ENCODE peak calls at places on chromosomes 2 and 18, in eight cellular contexts. N is CD4-positive, CD25-positive, alpha-beta regulatory T cell; Q is endodermal cell; D is CD8-positive, alpha-beta memory T cell; W is heart right ventricle; H is aorta; X is PC-9; U is mammary epithelial cell. I is an unnamed sample.

GRCh38 chr2:61151434-61151833 is 10.6 kb upstream of the C2orf74 start:
- DNase-seq in X (no peak), W (no peak), Q (no peak), H (no peak), U (peak; percentile 26), N (no peak), D (no peak), I (no peak)

GRCh38 chr2:231177156-231178007 is 21.0 kb upstream of the ARMC9 start:
- DNase-seq in Q (no peak), W (no peak), U (no peak), X (no peak), N (no peak), H (no peak), D (no peak), I (no peak)

GRCh38 chr18:61551586-61551985 is 218.4 kb downstream of the CDH20 start:
- DNase-seq in U (peak; percentile 68), X (peak; percentile 15), W (peak; percentile 77), Q (peak; percentile 76), N (peak; percentile 19), H (no peak), D (no peak), I (peak; percentile 75)

GRCh38 chr2:204604061-204604460 is 58.8 kb downstream of the PARD3B start:
- DNase-seq in Q (no peak), N (no peak), X (no peak), U (no peak), W (no peak), H (no peak), D (no peak), I (no peak)

GRCh38 chr2:3189076-3189591 is 188.5 kb downstream of the EIPR1 start:
- DNase-seq in H (peak; percentile 36), N (no peak), X (no peak), U (peak; percentile 21), D (no peak), W (no peak), Q (no peak), I (no peak)

GRCh38 chr2:36371963-36372391 is 16.4 kb downstream of the CRIM1 start:
- DNase-seq in H (no peak), N (no peak), X (peak; percentile 18), U (peak; percentile 60), D (no peak), Q (no peak), W (no peak), I (no peak)

GRCh38 chr2:132542953-132543569 is 126.5 kb downstream of the GPR39 start:
- DNase-seq in H (no peak), X (no peak), N (no peak), U (peak; percentile 53), W (no peak), D (no peak), Q (peak; percentile 55), I (no peak)

GRCh38 chr2:173657996-173658717 is 303.5 kb downstream of the CDCA7 start:
- DNase-seq in H (peak; percentile 49), U (peak; percentile 90), D (no peak), X (peak; percentile 39), N (no peak), Q (no peak), W (no peak), I (no peak)

GRCh38 chr18:48841381-48842258 is 109.1 kb downstream of the SMAD7 start:
- DNase-seq in H (peak; percentile 89), D (no peak), N (no peak), U (no peak), W (peak; percentile 41), Q (no peak), X (peak; percentile 39), I (no peak)

GRCh38 chr2:25332571-25332970 is 9.2 kb downstream of the DNMT3A start:
- DNase-seq in W (peak; percentile 50), U (no peak), X (no peak), D (no peak), H (no peak), Q (no peak), N (no peak), I (no peak)

GRCh38 chr2:102091908-102092307 is 50.6 kb upstream of the IL1R1 start:
- DNase-seq in W (no peak), Q (no peak), H (no peak), N (no peak), U (no peak), X (no peak), D (no peak), I (no peak)

GRCh38 chr2:168697668-168698121 is 104.7 kb upstream of the NOSTRIN start:
- DNase-seq in W (no peak), N (no peak), Q (peak; percentile 57), U (peak; percentile 76), X (no peak), H (no peak), D (no peak), I (no peak)

GRCh38 chr2:236061497-236061896 is 106.7 kb downstream of the GBX2 start:
- DNase-seq in W (no peak), H (no peak), D (no peak), U (no peak), Q (no peak), N (no peak), X (no peak), I (no peak)

GRCh38 chr2:64650722-64651338 is 2.9 kb downstream of the SERTAD2 start:
- DNase-seq in N (no peak), Q (no peak), W (no peak), H (no peak), U (no peak), D (no peak), X (no peak), I (no peak)

GRCh38 chr2:149931486-149931885 is 343.9 kb upstream of the MMADHC start:
- DNase-seq in W (no peak), X (no peak), U (no peak), H (no peak), Q (peak; percentile 63), D (no peak), N (no peak), I (no peak)

GRCh38 chr2:189199797-189200196 is 20.2 kb upstream of the COL5A2 start:
- DNase-seq in Q (no peak), H (no peak), W (no peak), N (no peak), D (no peak), U (no peak), X (no peak), I (no peak)

GRCh38 chr2:12950957-12951656 is 234.4 kb downstream of the TRIB2 start:
- DNase-seq in U (no peak), Q (no peak), W (no peak), X (no peak), H (no peak), N (no peak), D (no peak), I (no peak)

GRCh38 chr2:177108890-177109289 is 103.7 kb upstream of the HNRNPA3 start:
- DNase-seq in W (no peak), Q (no peak), X (no peak), N (no peak), H (no peak), U (no peak), D (no peak), I (no peak)

GRCh38 chr2:86078801-86079545 is 26.7 kb downstream of the POLR1A start:
- DNase-seq in W (peak; percentile 50), N (peak; percentile 40), D (peak; percentile 22), Q (no peak), U (peak; percentile 16), H (no peak), X (peak; percentile 31), I (no peak)

GRCh38 chr2:169761970-169762292 is 28.3 kb downstream of the KLHL23 start:
- DNase-seq in D (no peak), W (no peak), X (no peak), N (no peak), Q (no peak), H (no peak), U (peak; percentile 35), I (no peak)

GRCh38 chr2:50773533-50773932 is 258.4 kb downstream of the NRXN1 start:
- DNase-seq in N (no peak), X (no peak), W (no peak), U (no peak), Q (peak; percentile 48), H (no peak), D (no peak), I (no peak)

GRCh38 chr18:55320399-55321255 is 267.4 kb downstream of the TCF4 start:
- DNase-seq in X (no peak), W (no peak), Q (no peak), H (no peak), U (no peak), N (no peak), D (no peak), I (no peak)

GRCh38 chr2:172086349-172087190 is 1.3 kb downstream of the DLX1 start:
- DNase-seq in D (peak; percentile 49), H (no peak), N (peak; percentile 66), Q (peak; percentile 91), U (no peak), X (no peak), W (no peak), I (peak; percentile 37)
- H3K27me3 ChIP-seq in D (peaks cover 99% of the 10 kb centered on the region), H (no peaks in the 10 kb centered on the region), N (peaks cover 73% of the 10 kb centered on the region), Q (peaks cover 100% of the 10 kb centered on the region), U (peaks cover 12% of the 10 kb centered on the region), X (no peaks in the 10 kb centered on the region), W (peaks cover 100% of the 10 kb centered on the region), I (no peaks in the 10 kb centered on the region)

DNA sequence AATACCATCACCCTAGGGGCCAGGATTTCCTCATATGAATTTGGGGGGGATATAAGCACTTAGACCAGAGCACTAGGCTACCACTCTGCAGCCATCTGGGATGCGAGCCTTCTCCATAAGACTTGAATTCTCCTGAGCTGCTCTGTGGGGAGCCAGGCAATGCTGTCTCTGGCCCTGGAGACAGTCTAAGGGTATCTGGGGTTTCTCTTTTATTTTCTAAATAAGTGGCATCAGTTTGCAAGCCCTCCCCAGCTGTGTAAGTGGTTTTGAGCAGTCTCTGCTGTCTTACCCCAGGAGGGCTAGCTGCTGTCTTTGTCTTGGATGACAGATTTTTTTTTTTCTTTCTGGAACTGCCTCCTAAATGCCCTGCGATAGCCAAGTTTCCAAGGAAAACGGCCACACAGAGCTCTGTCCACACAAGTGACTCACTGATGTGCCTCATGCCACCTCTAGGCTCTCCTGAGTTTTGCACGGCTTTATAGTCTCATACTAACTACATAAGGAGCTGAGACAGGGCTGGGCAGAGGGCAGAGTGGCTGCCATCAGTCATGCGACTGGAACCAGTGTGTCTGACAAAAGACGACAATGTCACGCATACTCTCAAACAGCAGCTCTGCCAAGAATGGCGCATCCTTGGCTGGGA is 37.2 kb upstream of the THOC1 start:
- DNase-seq in X (no peak), D (no peak), N (no peak), U (no peak), Q (peak; percentile 55), W (no peak), H (no peak), I (no peak)
- H3K4me1 ChIP-seq in X (no peaks in the 10 kb centered on the region), D (no peaks in the 10 kb centered on the region), N (no peaks in the 10 kb centered on the region), U (no peaks in the 10 kb centered on the region), Q (peaks cover 23% of the 10 kb centered on the region), W (peaks cover 3% of the 10 kb centered on the region), H (no peaks in the 10 kb centered on the region), I (no peaks in the 10 kb centered on the region)

GRCh38 chr18:32734442-32734841 is 38.4 kb downstream of the KLHL14 start:
- DNase-seq in W (no peak), U (no peak), H (no peak), X (no peak), D (no peak), Q (no peak), N (no peak), I (no peak)
- H3K36me3 ChIP-seq in W (no peaks in the 10 kb centered on the region), U (no peaks in the 10 kb centered on the region), H (no peaks in the 10 kb centered on the region), X (no peaks in the 10 kb centered on the region), D (no peaks in the 10 kb centered on the region), Q (no peaks in the 10 kb centered on the region), N (no peaks in the 10 kb centered on the region), I (no peaks in the 10 kb centered on the region)

DNA sequence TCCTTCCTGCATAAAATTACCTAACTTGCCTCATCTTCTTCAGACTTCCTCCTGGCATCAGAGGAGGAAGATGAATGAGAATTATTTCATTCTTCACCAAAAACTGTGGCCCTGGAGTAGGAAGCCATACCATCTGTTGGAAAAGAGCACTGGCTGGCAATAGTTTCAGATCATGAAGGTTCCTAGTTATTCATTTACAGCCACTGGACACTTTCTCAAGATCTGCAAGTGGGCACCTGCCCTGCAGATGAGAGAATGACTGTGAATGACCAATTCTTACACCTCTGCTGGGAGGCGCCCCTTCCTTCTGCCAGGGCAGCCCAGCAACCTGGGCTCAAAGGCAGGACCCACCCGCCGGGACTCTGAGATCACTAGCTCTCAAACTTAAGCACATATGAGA is 13.0 kb downstream of the DIPK1C start:
- DNase-seq in H (no peak), N (no peak), X (no peak), W (no peak), D (no peak), Q (no peak), U (no peak), I (no peak)
- H3K27me3 ChIP-seq in H (no peaks in the 10 kb centered on the region), N (no peaks in the 10 kb centered on the region), X (peaks cover 97% of the 10 kb centered on the region), W (no peaks in the 10 kb centered on the region), D (no peaks in the 10 kb centered on the region), Q (no peaks in the 10 kb centered on the region), U (peaks cover 5% of the 10 kb centered on the region), I (no peaks in the 10 kb centered on the region)

I was measured in HAP-1.